ENCODE peak calls at places on chromosomes 1 and 21, in eight cellular contexts. R, N, A, D, J, S, F and K are unnamed samples.

GRCh38 chr1:247857986-247858356 is 984 bp downstream of the TRIM58 start:
- DNase-seq in N (peak), F (no peak), J (no peak), S (no peak), D (no peak), A (no peak), R (no peak), K (no peak)

GRCh38 chr21:46551636-46552241 is 53.1 kb downstream of the S100B start:
- DNase-seq in A (peak), J (no peak), R (no peak), S (no peak), D (peak), N (no peak), F (no peak), K (no peak)

GRCh38 chr1:29832936-29833335 is 596.6 kb downstream of the PTPRU start:
- DNase-seq in A (peak), S (no peak), F (no peak), J (no peak), D (no peak), N (no peak), R (no peak), K (no peak)

GRCh38 chr1:239558992-239559391 is 172.6 kb downstream of the CHRM3 start:
- DNase-seq in D (no peak), F (no peak), S (no peak), J (no peak), R (no peak), A (no peak), N (no peak), K (no peak)

GRCh38 chr1:59604191-59604590 is 210.6 kb upstream of the HOOK1 start:
- DNase-seq in F (no peak), R (no peak), N (no peak), D (no peak), S (no peak), J (no peak), A (no peak), K (no peak)

GRCh38 chr1:244234009-244234643 is 183.0 kb downstream of the ZBTB18 start:
- DNase-seq in F (no peak), A (no peak), R (no peak), J (no peak), D (no peak), N (no peak), S (no peak), K (no peak)

GRCh38 chr1:178578541-178578940 is 65.6 kb downstream of the TEX35 start:
- DNase-seq in D (no peak), F (no peak), S (no peak), A (no peak), N (no peak), R (no peak), J (no peak), K (no peak)

GRCh38 chr1:181208076-181208475 is 119.6 kb downstream of the IER5 start:
- DNase-seq in D (no peak), S (no peak), R (no peak), N (no peak), J (no peak), A (no peak), F (no peak), K (no peak)

GRCh38 chr1:41662656-41663437 is 178.4 kb upstream of the EDN2 start:
- DNase-seq in F (no peak), A (peak), D (peak), N (no peak), R (no peak), J (peak), S (no peak), K (no peak)

GRCh38 chr21:35410656-35411055 is 361.6 kb upstream of the RUNX1 start:
- DNase-seq in N (no peak), A (no peak), D (no peak), S (no peak), J (no peak), F (no peak), R (no peak), K (no peak)